ENCODE peak calls at places on chromosomes 16 and 17, in four cellular contexts. M is A549, K is SK-N-SH, V is GM12878. C is an unnamed sample.
A peak's percentile ranks its signal among the peaks of the same experiment; 100 is the strongest.

GRCh38 chr17:73821665-73822064 is 177.4 kb upstream of the SDK2 start:
- DNase-seq in M (no peak), K (no peak), V (no peak), C (no peak)

GRCh38 chr17:27521281-27522027 is 65.2 kb downstream of the KSR1 start:
- DNase-seq in M (no peak), K (no peak), V (no peak), C (peak; percentile 29)

GRCh38 chr16:16095646-16096045 is 127.6 kb downstream of the ABCC6 start:
- DNase-seq in M (no peak), K (no peak), V (no peak), C (no peak)

GRCh38 chr17:46986401-46986800 is 7.3 kb upstream of the RPRML start:
- DNase-seq in M (no peak), K (no peak), V (no peak), C (no peak)

GRCh38 chr16:11006666-11007065 is 62.3 kb downstream of the CLEC16A start:
- DNase-seq in M (no peak), K (no peak), V (no peak), C (no peak)

GRCh38 chr17:67585077-67585602 is 132.6 kb upstream of the NOL11 start:
- DNase-seq in M (no peak), K (no peak), V (no peak), C (no peak)

GRCh38 chr17:3002538-3003301 is 60.7 kb downstream of the OR1D5 start:
- DNase-seq in M (no peak), K (no peak), V (peak; percentile 86), C (no peak)

GRCh38 chr17:40471856-40472732 is 28.8 kb downstream of the IGFBP4 start:
- DNase-seq in M (peak; percentile 72), K (no peak), V (no peak), C (no peak)

GRCh38 chr17:72512649-72513556 is 392.1 kb downstream of the SOX9 start:
- DNase-seq in M (no peak), K (no peak), V (no peak), C (no peak)

GRCh38 chr16:73066927-73067670 is 19.2 kb upstream of the ZFHX3 start:
- DNase-seq in M (no peak), K (no peak), V (no peak), C (no peak)

GRCh38 chr17:31140127-31140526 is 45.4 kb downstream of the NF1 start:
- DNase-seq in M (no peak), K (no peak), V (no peak), C (no peak)

GRCh38 chr16:50742521-50743150 is 750 bp downstream of the CYLD start:
- DNase-seq in M (no peak), K (no peak), V (no peak), C (no peak)

GRCh38 chr17:56185905-56186783 is 32.9 kb downstream of the ANKFN1 start:
- DNase-seq in M (no peak), K (no peak), V (no peak), C (no peak)

GRCh38 chr16:89552329-89552728 is 8.2 kb upstream of the RPL13 start:
- DNase-seq in M (no peak), K (no peak), V (no peak), C (no peak)

GRCh38 chr17:60139438-60140285 is 10.1 kb upstream of the CA4 start:
- DNase-seq in M (peak; percentile 68), K (no peak), V (no peak), C (peak; percentile 47)
- TF ChIP-seq PBX3 in M (no peak), K (no peak), V (no peak), C (peak; percentile 82)

DNA sequence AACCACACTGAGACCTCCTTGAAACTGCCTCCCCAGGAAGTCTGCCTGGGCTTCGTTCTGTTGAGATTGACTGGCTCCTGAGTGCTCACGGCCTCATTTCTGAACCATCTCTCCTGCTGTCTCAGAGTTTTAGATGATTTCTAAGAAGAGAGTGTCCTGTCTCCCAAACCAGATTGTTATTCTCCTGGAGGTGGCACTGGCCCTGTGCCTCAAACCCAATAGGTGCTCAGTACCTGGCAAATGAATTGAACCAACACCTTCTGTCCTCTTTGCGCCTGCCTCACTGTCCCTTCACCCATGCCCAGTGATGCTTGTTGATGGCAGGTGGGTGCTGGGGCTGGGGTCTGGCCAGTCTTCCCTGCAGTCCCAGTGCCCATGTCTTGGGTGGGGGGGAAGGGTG is 36.3 kb upstream of the C1QL1 start:
- DNase-seq in M (no peak), K (no peak), V (no peak), C (no peak)
- TF ChIP-seq PBX3 in M (no peak), K (no peak), V (no peak), C (no peak)

GRCh38 chr16:79874391-79874790 is 273.9 kb upstream of the MAF start:
- DNase-seq in M (no peak), K (no peak), V (no peak), C (no peak)
- TF ChIP-seq PBX3 in M (no peak), K (no peak), V (no peak), C (no peak)

DNA sequence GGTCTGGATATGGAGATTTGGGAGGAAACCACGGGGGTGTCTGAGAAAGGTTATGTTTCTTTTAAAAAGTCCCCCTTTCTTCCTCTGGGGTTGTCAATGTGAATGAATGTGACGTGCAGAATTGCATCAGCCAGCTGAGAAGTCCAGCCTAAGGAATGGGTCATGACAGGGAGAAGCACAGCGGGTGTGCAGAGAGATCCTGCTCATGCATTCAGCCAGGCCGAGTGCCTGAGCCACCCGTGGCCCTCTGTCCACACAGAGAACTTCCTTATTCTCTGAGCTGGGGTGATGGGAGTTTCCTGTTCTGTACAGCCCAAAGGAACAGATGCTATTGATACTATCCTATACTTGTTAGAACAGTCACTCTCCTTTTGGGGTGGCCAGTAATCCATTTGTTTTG is 117.9 kb downstream of the CPPED1 start:
- DNase-seq in M (no peak), K (no peak), V (no peak), C (no peak)
- TF ChIP-seq PBX3 in M (no peak), K (no peak), V (no peak), C (no peak)

GRCh38 chr16:939311-939710 is 31.5 kb downstream of the LMF1 start:
- DNase-seq in M (no peak), K (no peak), V (no peak), C (no peak)

GRCh38 chr16:938136-938535 is 32.6 kb downstream of the LMF1 start:
- DNase-seq in M (no peak), K (no peak), V (no peak), C (no peak)

GRCh38 chr16:935684-936083 is 35.1 kb downstream of the LMF1 start:
- DNase-seq in M (no peak), K (no peak), V (no peak), C (no peak)

GRCh38 chr16:937723-938122 is 33.1 kb downstream of the LMF1 start:
- DNase-seq in M (no peak), K (no peak), V (no peak), C (no peak)

DNA sequence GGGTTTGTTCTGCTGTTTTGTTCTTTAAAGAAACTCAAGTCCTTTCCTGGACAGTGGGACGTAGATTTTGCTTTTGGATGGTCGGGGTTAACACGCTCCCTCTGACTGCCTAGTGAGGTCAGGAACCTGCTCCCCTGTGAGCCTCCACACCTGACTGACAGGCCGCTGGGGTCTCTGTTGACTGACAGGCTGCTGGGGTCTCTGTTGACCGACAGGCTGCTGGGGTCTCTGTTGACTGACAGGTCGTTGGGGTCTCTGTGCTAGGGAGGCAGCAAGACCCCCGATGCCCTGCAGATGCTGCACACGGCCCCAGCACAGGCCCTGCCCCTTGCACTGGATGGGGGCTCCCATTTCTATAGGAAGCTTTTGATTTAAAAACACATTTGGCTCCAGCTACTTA is 33.5 kb downstream of the LMF1 start:
- DNase-seq in M (no peak), K (no peak), V (no peak), C (no peak)
- TF ChIP-seq PBX3 in M (no peak), K (no peak), V (no peak), C (no peak)

DNA sequence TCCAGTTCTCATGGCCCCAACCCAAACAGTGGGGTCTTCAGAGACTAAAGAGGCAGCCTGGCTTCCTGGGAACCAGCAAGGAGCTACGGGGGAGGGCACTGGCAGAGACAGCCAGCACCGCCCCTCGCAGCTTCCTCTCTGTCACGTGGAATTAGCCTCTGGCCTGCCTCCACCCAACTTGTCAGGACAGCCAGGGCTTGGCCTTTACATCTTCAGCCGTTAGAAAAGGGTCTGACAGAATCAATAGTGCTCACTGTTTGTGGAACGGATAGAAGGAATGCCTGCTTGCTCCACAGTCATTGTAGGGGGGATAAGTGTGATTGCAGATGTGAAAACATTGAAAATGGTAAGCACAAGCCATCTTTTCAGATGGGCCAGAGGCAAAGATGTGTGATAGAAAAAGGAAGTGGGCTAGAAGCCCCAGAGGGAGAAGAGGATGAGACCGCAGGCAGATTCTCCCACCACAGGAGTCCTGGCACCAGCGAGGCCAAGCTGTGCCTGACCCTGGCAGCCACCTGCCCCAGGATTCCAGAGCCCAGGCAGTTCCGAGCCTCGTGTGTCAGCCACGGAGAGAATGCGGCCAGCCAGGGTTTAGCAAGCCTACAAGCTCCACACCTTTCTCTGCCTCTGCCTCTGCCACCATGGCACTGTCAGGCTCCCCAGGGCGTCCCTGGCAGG is 18.6 kb downstream of the GRIN2C start:
- DNase-seq in M (no peak), K (no peak), V (no peak), C (peak; percentile 28)
- TF ChIP-seq PBX3 in M (no peak), K (peak; percentile 28), V (no peak), C (no peak)

C was measured in HepG2.